ENCODE peak calls at places on chromosome 21, in ten cellular contexts. A is GM12891, B is right lobe of liver, J is stomach, V is spleen, D is tibial nerve, N is IMR-90, P is uterus, Y is esophagus muscularis mucosa, F is A549. Z is an unnamed sample.

GRCh38 chr21:15728046-15728445 is 1.7 kb upstream of the USP25 start:
- DNase-seq in A (no peak), B (no peak), J (no peak), V (no peak), D (no peak), N (no peak), P (no peak), Y (no peak), F (no peak), Z (no peak)

GRCh38 chr21:40967771-40968170 is 120.8 kb upstream of the DSCAM start:
- DNase-seq in A (no peak), B (no peak), J (no peak), V (no peak), D (no peak), N (no peak), P (no peak), Y (no peak), F (no peak), Z (no peak)

GRCh38 chr21:32597205-32597604 is 11.9 kb upstream of the TCP10L start:
- DNase-seq in A (no peak), B (no peak), J (no peak), V (no peak), D (no peak), N (peak; percentile 95), P (no peak), Y (no peak), F (peak; percentile 12), Z (no peak)

GRCh38 chr21:16592399-16592798 is 862.6 kb downstream of the USP25 start:
- DNase-seq in A (no peak), B (no peak), J (no peak), V (no peak), D (no peak), N (no peak), P (no peak), Y (no peak), F (no peak), Z (no peak)

GRCh38 chr21:42089665-42090310 is 18.7 kb downstream of the UMODL1 start:
- DNase-seq in A (no peak), B (no peak), J (no peak), V (no peak), D (no peak), N (no peak), P (no peak), Y (no peak), F (no peak), Z (no peak)

GRCh38 chr21:38487906-38488639 is 10.2 kb downstream of the ERG start:
- DNase-seq in A (no peak), B (no peak), J (no peak), V (no peak), D (no peak), N (no peak), P (no peak), Y (no peak), F (no peak), Z (no peak)

GRCh38 chr21:33836408-33836807 is 79.2 kb downstream of the ATP5PO start:
- DNase-seq in A (no peak), B (no peak), J (no peak), V (no peak), D (no peak), N (no peak), P (no peak), Y (no peak), F (no peak), Z (no peak)

GRCh38 chr21:16377857-16378256 is 648.1 kb downstream of the USP25 start:
- DNase-seq in A (no peak), B (no peak), J (no peak), V (no peak), D (no peak), N (no peak), P (no peak), Y (no peak), F (no peak), Z (no peak)

GRCh38 chr21:40687625-40688024 is 159.3 kb downstream of the DSCAM start:
- DNase-seq in A (no peak), B (no peak), J (no peak), V (no peak), D (no peak), N (no peak), P (no peak), Y (no peak), F (no peak), Z (no peak)

GRCh38 chr21:24118738-24119470 is 1488.4 kb downstream of the MRPL39 start:
- DNase-seq in A (no peak), B (no peak), J (no peak), V (no peak), D (no peak), N (peak; percentile 65), P (no peak), Y (no peak), F (no peak), Z (no peak)

DNA sequence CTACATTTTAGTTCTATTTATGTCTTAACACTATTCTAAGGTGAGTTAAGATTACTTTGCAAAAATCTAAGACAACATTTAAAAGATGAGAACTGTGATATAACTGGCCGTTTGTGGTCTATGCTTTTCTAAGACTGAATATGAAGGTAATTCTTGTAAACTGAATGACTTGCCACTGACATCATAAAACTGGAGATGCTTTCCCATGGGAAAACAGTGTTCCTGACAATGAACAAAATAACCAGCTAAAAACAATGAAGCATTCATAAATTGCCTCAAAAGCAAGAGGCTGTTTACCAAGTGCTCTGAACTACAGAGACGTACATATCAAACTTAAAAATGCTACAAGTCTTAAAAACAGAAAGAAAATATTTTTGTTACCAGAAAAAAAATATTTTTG is 54.7 kb downstream of the APP start:
- DNase-seq in A (no peak), B (no peak), J (no peak), V (no peak), D (no peak), N (peak; percentile 75), P (no peak), Y (no peak), F (no peak), Z (no peak)
- TF ChIP-seq POLR2A in A (no peak), B (no peak), J (no peak), V (no peak), D (no peak), N (no peak), P (no peak), Y (no peak), F (no peak), Z (no peak)

DNA sequence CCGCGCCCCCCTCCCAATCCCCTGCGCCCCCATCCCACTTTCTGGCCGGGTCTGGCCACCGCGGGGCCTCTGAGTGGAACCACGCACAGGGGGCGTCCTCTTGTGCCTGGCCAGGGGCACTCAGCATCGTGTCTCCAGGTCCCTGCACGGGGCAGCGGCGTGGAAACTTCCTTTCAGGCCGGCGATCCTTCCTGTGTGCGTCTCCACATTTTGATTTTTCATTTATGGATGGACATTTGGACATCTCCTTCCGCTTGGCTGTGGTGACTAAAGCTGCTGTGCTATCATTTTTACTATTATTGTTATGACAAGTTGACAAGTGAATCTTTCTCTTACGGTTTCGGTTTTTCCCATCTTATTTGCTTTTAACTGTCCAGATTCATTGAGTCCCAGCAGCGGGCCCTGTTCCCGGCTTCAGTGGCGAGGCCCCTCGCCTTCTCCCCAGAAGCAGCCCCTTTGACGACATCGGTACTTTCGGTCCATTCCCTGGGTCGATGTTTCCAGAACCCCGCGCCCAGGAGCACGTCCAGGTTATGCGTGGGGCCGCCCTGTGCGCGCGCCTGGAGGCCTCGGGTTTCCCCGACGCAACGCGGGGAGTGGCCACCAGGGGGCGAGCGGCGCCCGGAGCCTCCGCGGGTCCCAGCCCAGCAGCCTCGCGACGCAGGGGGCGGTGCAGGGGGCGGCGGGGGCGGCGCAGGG is 12.4 kb upstream of the SLC19A1 start:
- DNase-seq in A (peak; percentile 87), B (peak; percentile 94), J (peak; percentile 86), V (peak; percentile 98), D (peak; percentile 75), N (peak; percentile 48), P (peak; percentile 89), Y (no peak), F (peak; percentile 52), Z (peak; percentile 77)
- TF ChIP-seq POLR2A in A (no peak), B (peak; percentile 32), J (no peak), V (no peak), D (peak; percentile 53), N (peak; percentile 32), P (no peak), Y (no peak), F (peak; percentile 24), Z (no peak)

GRCh38 chr21:39666681-39667315 is 54.1 kb downstream of the B3GALT5 start:
- DNase-seq in A (no peak), B (no peak), J (no peak), V (no peak), D (no peak), N (no peak), P (no peak), Y (no peak), F (no peak), Z (no peak)
- TF ChIP-seq POLR2A in A (no peak), B (no peak), J (no peak), V (no peak), D (no peak), N (no peak), P (no peak), Y (no peak), F (no peak), Z (no peak)

GRCh38 chr21:43767980-43768867 is 7.9 kb downstream of the CSTB start:
- DNase-seq in A (no peak), B (no peak), J (peak; percentile 74), V (no peak), D (peak; percentile 38), N (peak; percentile 75), P (no peak), Y (no peak), F (peak; percentile 38), Z (peak; percentile 86)
- TF ChIP-seq POLR2A in A (no peak), B (no peak), J (no peak), V (no peak), D (no peak), N (no peak), P (no peak), Y (no peak), F (no peak), Z (no peak)

GRCh38 chr21:45287438-45288391 is at the start of gene POFUT2:
- DNase-seq in A (peak; percentile 99), B (peak; percentile 98), J (peak; percentile 99), V (peak; percentile 99), D (peak; percentile 93), N (peak; percentile 92), P (peak; percentile 98), Y (peak; percentile 98), F (peak; percentile 83), Z (peak; percentile 96)
- TF ChIP-seq POLR2A in A (peak; percentile 64), B (peak; percentile 87), J (no peak), V (peak; percentile 67), D (peak; percentile 70), N (peak; percentile 96), P (peak; percentile 76), Y (no peak), F (peak; percentile 66), Z (peak; percentile 47)

GRCh38 chr21:46098303-46099141 is 610 bp downstream of the COL6A2 start:
- DNase-seq in A (peak; percentile 26), B (peak; percentile 46), J (peak; percentile 20), V (peak; percentile 74), D (no peak), N (no peak), P (peak; percentile 56), Y (peak; percentile 66), F (no peak), Z (no peak)
- TF ChIP-seq POLR2A in A (no peak), B (no peak), J (no peak), V (no peak), D (no peak), N (no peak), P (no peak), Y (no peak), F (no peak), Z (no peak)

GRCh38 chr21:46228345-46229051 is at the start of gene LSS:
- DNase-seq in A (peak; percentile 97), B (peak; percentile 100), J (peak; percentile 98), V (peak; percentile 100), D (peak; percentile 91), N (peak; percentile 97), P (peak; percentile 97), Y (peak; percentile 98), F (peak; percentile 90), Z (peak; percentile 97)
- TF ChIP-seq POLR2A in A (no peak), B (peak; percentile 71), J (no peak), V (no peak), D (no peak), N (peak; percentile 68), P (peak; percentile 26), Y (peak; percentile 50), F (peak; percentile 56), Z (peak; percentile 28)